ENCODE peak calls at places on chromosomes 13 and 19, in ten cellular contexts. R is neural crest cell, G is BJ, L is astrocyte, Z is tibial nerve, P is fibroblast of mammary gland, M is breast epithelium, X is type B pancreatic cell, Q is tibial artery, N is glutamatergic neuron. W is an unnamed sample.

GRCh38 chr19:36125557-36125956 is 10.3 kb downstream of the TBCB start:
- DNase-seq in P (no peak), N (no peak), L (no peak), R (no peak), Z (no peak), Q (no peak), M (no peak), X (no peak), G (no peak), W (no peak)

GRCh38 chr13:51923983-51924539 is 62.3 kb downstream of the CCDC70 start:
- DNase-seq in P (no peak), R (no peak), Z (no peak), G (no peak), L (no peak), X (peak; percentile 37), Q (no peak), M (no peak), N (no peak), W (no peak)

GRCh38 chr13:35716186-35716585 is 239.7 kb upstream of the MAB21L1 start:
- DNase-seq in L (peak; percentile 55), Z (no peak), M (no peak), G (no peak), Q (no peak), P (peak; percentile 84), N (no peak), R (no peak), X (no peak), W (no peak)

GRCh38 chr13:113923376-113924063 is 50.4 kb downstream of the C13orf46 start:
- DNase-seq in X (peak; percentile 15), P (no peak), G (no peak), R (no peak), Q (peak; percentile 10), N (no peak), Z (no peak), M (no peak), L (no peak), W (peak; percentile 27)

GRCh38 chr13:30870049-30870884 is 35.8 kb upstream of the MEDAG start:
- DNase-seq in Z (peak; percentile 93), M (no peak), R (no peak), L (peak; percentile 100), X (no peak), G (peak; percentile 95), N (peak; percentile 62), P (peak; percentile 100), Q (peak; percentile 96), W (no peak)

GRCh38 chr19:29260477-29261317 is 47.7 kb upstream of the UQCRFS1 start:
- DNase-seq in R (peak; percentile 53), M (no peak), Z (no peak), G (no peak), N (peak; percentile 61), P (peak; percentile 36), Q (no peak), L (no peak), X (no peak), W (no peak)

GRCh38 chr19:40322951-40323615 is 25.1 kb downstream of the C19orf47 start:
- DNase-seq in R (no peak), Q (no peak), P (no peak), N (no peak), G (no peak), Z (no peak), X (no peak), M (no peak), L (no peak), W (no peak)

GRCh38 chr13:65453982-65454381 is 1776.2 kb downstream of the PCDH9 start:
- DNase-seq in Z (no peak), Q (no peak), M (no peak), P (no peak), G (no peak), X (no peak), N (no peak), R (no peak), L (no peak), W (no peak)

GRCh38 chr13:91659583-91660415 is 261.4 kb downstream of the GPC5 start:
- DNase-seq in G (no peak), N (no peak), P (no peak), Z (no peak), Q (no peak), X (no peak), R (no peak), M (no peak), L (no peak), W (no peak)

GRCh38 chr13:33710924-33711323 is 107.0 kb upstream of the RFC3 start:
- DNase-seq in Z (no peak), G (no peak), L (no peak), R (no peak), P (no peak), M (no peak), Q (no peak), N (no peak), X (no peak), W (no peak)

GRCh38 chr13:85277753-85278152 is 521.5 kb downstream of the SLITRK6 start:
- DNase-seq in Q (no peak), N (no peak), G (no peak), M (no peak), P (no peak), L (peak; percentile 80), R (no peak), X (no peak), Z (no peak), W (no peak)

GRCh38 chr19:49534632-49535385 is 7.0 kb downstream of the RCN3 start:
- DNase-seq in P (no peak), M (no peak), Q (no peak), R (no peak), L (no peak), N (no peak), X (no peak), Z (no peak), G (no peak), W (no peak)

GRCh38 chr13:109155301-109155761 is 525.9 kb downstream of the MYO16 start:
- DNase-seq in R (no peak), N (no peak), Q (no peak), P (peak; percentile 90), G (no peak), M (no peak), L (peak; percentile 98), Z (no peak), X (no peak), W (no peak)

GRCh38 chr19:47505506-47505905 is 9.4 kb downstream of the NAPA start:
- DNase-seq in Z (no peak), X (no peak), N (no peak), G (no peak), P (no peak), M (no peak), R (no peak), Q (no peak), L (no peak), W (no peak)

GRCh38 chr19:47503130-47503822 is 11.6 kb downstream of the NAPA start:
- DNase-seq in X (no peak), G (no peak), Z (no peak), N (no peak), Q (no peak), L (no peak), M (no peak), R (no peak), P (no peak), W (no peak)

GRCh38 chr19:47507031-47507430 is 7.8 kb downstream of the NAPA start:
- DNase-seq in X (no peak), R (no peak), Z (no peak), N (no peak), P (no peak), Q (no peak), L (no peak), G (no peak), M (peak; percentile 83), W (no peak)

GRCh38 chr19:47506459-47506858 is 8.4 kb downstream of the NAPA start:
- DNase-seq in N (no peak), Q (no peak), G (no peak), L (no peak), Z (no peak), M (no peak), X (no peak), R (no peak), P (no peak), W (no peak)

GRCh38 chr19:47503823-47504145 is 11.1 kb downstream of the NAPA start:
- DNase-seq in G (no peak), P (no peak), X (no peak), R (no peak), M (no peak), Z (no peak), Q (no peak), L (no peak), N (no peak), W (no peak)
- TF ChIP-seq CTCF in G (no peak), P (no peak), X (no peak), R (no peak), M (no peak), Z (no peak), Q (no peak), L (no peak), N (no peak), W (no peak)

GRCh38 chr13:53691417-53691816 is 662.8 kb downstream of the OLFM4 start:
- DNase-seq in G (no peak), N (no peak), Z (no peak), P (no peak), R (no peak), M (no peak), X (no peak), L (no peak), Q (no peak), W (no peak)

GRCh38 chr13:53694814-53695533 is 666.4 kb downstream of the OLFM4 start:
- DNase-seq in X (no peak), G (no peak), L (no peak), N (no peak), P (no peak), R (no peak), M (no peak), Q (no peak), Z (no peak), W (no peak)
- TF ChIP-seq CTCF in X (peak; percentile 59), G (no peak), L (no peak), N (no peak), P (no peak), R (no peak), M (no peak), Q (no peak), Z (no peak), W (no peak)

GRCh38 chr13:73696713-73697112 is 437.5 kb downstream of the KLF12 start:
- DNase-seq in L (no peak), X (no peak), N (no peak), R (no peak), G (no peak), Z (no peak), Q (no peak), M (no peak), P (no peak), W (no peak)
- TF ChIP-seq CTCF in L (no peak), X (no peak), N (no peak), R (no peak), G (no peak), Z (no peak), Q (no peak), M (no peak), P (no peak), W (no peak)

DNA sequence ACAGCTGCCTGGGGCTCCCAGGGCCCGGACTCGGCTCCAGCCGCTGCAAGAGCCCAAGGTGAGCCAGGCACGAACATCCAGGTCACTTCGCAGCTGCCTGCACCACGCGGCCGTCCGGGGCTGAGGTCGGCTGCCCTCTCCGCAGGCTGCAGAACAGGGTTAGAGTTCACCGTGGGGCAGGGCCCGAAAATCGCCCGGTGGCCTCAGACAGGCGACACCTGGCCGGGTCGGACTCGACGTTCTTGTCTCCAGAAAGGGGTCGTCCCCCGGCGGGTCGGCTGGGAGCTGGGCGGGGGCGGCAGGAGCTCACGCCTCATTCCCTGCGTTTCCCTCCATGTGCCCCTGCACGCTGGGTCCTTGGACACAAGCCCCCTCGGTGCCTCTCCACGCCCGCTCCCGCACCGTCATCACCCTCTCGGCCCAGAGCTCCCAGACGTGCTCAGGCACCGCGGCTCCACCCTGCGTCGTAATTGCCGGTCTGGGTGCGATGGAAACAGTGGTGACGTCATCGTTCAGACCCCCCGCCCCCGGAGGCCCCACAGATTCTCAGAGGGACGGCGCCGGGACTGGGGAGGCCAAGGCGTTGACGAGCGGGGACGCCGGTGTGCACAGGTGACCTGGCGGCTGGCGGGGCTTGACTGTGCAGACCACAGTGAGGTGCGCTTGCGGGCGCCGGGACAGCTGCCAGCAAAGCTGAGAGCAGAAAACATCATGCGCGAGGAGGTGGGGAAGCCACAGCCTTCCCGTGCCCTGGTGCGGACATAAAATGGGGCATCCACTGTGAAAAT is 4.0 kb upstream of the GRIN3B start:
- DNase-seq in N (peak; percentile 53), X (no peak), Z (no peak), Q (no peak), R (no peak), P (peak; percentile 62), L (peak; percentile 55), G (no peak), M (no peak), W (no peak)
- TF ChIP-seq CTCF in N (no peak), X (no peak), Z (no peak), Q (no peak), R (no peak), P (no peak), L (no peak), G (no peak), M (no peak), W (no peak)